ENCODE peak calls at places on chromosome 2, in ten cellular contexts. R, S, B, P, I, D, M, V, G and L are unnamed samples.

GRCh38 chr2:153477096-153477555 is 1.4 kb downstream of the RPRM start:
- DNase-seq in R (no peak), S (no peak), B (no peak), P (no peak), I (no peak), D (peak), M (no peak), V (no peak), G (peak), L (no peak)

GRCh38 chr2:95347681-95348608 is 50.8 kb downstream of the KCNIP3 start:
- DNase-seq in R (no peak), S (no peak), B (no peak), P (peak), I (no peak), D (no peak), M (no peak), V (no peak), G (no peak), L (peak)

GRCh38 chr2:195633573-195633870 is 23.5 kb upstream of the SLC39A10 start:
- DNase-seq in R (no peak), S (no peak), B (no peak), P (no peak), I (no peak), D (no peak), M (no peak), V (no peak), G (no peak), L (no peak)

GRCh38 chr2:3449106-3449505 is 69.6 kb downstream of the TRAPPC12 start:
- DNase-seq in R (no peak), S (no peak), B (no peak), P (no peak), I (no peak), D (no peak), M (peak), V (no peak), G (peak), L (no peak)

GRCh38 chr2:43225093-43225787 is 1.2 kb downstream of the ZFP36L2 start:
- DNase-seq in R (no peak), S (peak), B (peak), P (peak), I (no peak), D (peak), M (peak), V (peak), G (peak), L (peak)

GRCh38 chr2:159904565-159905281 is 106.7 kb upstream of the CD302 start:
- DNase-seq in R (no peak), S (no peak), B (peak), P (peak), I (peak), D (peak), M (peak), V (no peak), G (peak), L (peak)

GRCh38 chr2:19336781-19337180 is 21.6 kb downstream of the OSR1 start:
- DNase-seq in R (no peak), S (no peak), B (no peak), P (no peak), I (no peak), D (no peak), M (no peak), V (no peak), G (no peak), L (no peak)

GRCh38 chr2:132608222-132608795 is 61.7 kb downstream of the LYPD1 start:
- DNase-seq in R (no peak), S (no peak), B (no peak), P (no peak), I (no peak), D (no peak), M (no peak), V (no peak), G (no peak), L (no peak)

GRCh38 chr2:169049142-169049541 is 18.0 kb upstream of the ABCB11 start:
- DNase-seq in R (no peak), S (no peak), B (no peak), P (no peak), I (no peak), D (no peak), M (no peak), V (no peak), G (no peak), L (no peak)

GRCh38 chr2:39377226-39377939 is 59.7 kb downstream of the MAP4K3 start:
- DNase-seq in R (no peak), S (no peak), B (peak), P (no peak), I (no peak), D (no peak), M (no peak), V (peak), G (peak), L (no peak)

GRCh38 chr2:53131416-53131815 is 636.2 kb upstream of the CHAC2 start:
- DNase-seq in R (peak), S (peak), B (no peak), P (no peak), I (peak), D (no peak), M (peak), V (peak), G (peak), L (no peak)

GRCh38 chr2:32009479-32010256 is 1.1 kb downstream of the MEMO1 start:
- DNase-seq in R (no peak), S (no peak), B (peak), P (peak), I (peak), D (peak), M (peak), V (peak), G (peak), L (peak)

GRCh38 chr2:174972924-174973323 is 32.3 kb downstream of the CHN1 start:
- DNase-seq in R (no peak), S (peak), B (no peak), P (no peak), I (no peak), D (no peak), M (peak), V (peak), G (peak), L (no peak)

GRCh38 chr2:88061295-88061694 is 5.7 kb upstream of the KRCC1 start:
- DNase-seq in R (no peak), S (no peak), B (no peak), P (no peak), I (no peak), D (no peak), M (no peak), V (no peak), G (no peak), L (no peak)

GRCh38 chr2:215396595-215397313 is 39.1 kb downstream of the FN1 start:
- DNase-seq in R (no peak), S (peak), B (no peak), P (no peak), I (no peak), D (no peak), M (peak), V (peak), G (peak), L (no peak)

GRCh38 chr2:187365315-187365714 is 82.7 kb downstream of the CALCRL start:
- DNase-seq in R (no peak), S (no peak), B (no peak), P (no peak), I (no peak), D (no peak), M (no peak), V (no peak), G (no peak), L (no peak)

GRCh38 chr2:41806286-41806685 is 241.5 kb upstream of the PKDCC start:
- DNase-seq in R (no peak), S (no peak), B (no peak), P (no peak), I (no peak), D (no peak), M (no peak), V (no peak), G (no peak), L (no peak)
- TF ChIP-seq CTCF in R (peak), S (no peak), B (no peak), P (no peak), I (no peak), D (no peak), M (no peak), V (no peak), G (no peak), L (peak)

DNA sequence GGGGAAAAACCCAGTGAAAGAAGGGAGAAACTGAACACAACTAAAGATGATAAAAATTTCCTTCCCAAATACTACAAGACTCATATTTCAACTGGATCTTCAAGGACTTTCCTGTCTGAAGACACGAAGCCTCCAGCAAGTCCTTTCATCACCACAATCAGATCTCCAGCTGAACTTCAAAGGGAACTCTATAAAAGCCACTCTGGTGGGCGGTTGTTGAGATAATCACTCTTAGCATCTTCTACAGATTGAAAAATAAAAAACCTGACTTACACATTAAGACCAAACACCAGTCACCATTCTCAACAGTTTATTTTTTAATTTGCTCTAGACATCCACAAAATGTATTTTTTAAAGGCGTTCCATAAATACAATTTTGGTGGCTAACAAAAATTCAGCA is 4.4 kb downstream of the REV1 start:
- DNase-seq in R (no peak), S (no peak), B (no peak), P (no peak), I (no peak), D (no peak), M (no peak), V (no peak), G (no peak), L (no peak)
- TF ChIP-seq CTCF in R (no peak), S (no peak), B (no peak), P (no peak), I (no peak), D (no peak), M (no peak), V (no peak), G (no peak), L (no peak)

DNA sequence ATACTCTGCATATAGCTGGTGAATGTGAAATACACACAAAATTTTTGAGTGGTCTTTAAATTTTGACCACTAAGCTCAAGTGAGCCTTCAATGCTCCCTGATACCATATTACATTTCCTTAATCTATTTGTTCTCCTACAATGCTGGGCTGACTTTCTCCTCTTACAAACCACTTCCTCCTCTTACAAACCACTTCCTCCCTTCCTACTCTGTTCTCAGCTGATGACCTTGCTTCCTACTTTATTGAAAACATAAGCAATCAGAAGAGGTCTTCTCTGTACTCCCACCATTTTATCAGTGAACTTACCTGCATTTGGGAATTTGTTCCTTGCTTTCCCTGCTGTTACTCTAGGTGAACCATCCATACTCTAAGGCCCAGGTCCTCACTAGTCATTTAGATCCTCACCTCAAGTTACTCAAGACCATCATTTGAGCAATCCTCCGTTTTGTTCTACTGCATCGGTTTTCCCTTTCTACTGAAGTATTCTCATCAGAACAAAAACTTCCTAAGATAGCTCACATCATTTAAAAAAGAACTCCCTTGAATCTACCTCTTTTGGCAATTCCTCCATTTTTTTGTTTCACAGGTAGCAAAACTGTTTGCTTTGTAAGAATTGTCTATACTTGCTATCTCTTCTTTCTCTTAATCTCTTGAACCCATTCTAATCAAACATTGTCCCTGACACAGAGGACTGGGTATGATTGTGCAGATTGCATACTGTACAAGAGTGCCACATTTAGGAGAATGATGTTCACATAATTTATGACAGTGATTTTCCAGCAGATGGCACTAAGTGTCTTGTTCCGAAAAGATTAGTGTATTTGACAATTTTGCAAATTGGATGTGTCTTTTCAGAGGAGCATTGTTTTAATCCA is 96.5 kb downstream of the EPB41L5 start:
- DNase-seq in R (peak), S (peak), B (no peak), P (no peak), I (peak), D (no peak), M (peak), V (peak), G (peak), L (no peak)
- TF ChIP-seq CTCF in R (peak), S (peak), B (peak), P (no peak), I (peak), D (peak), M (peak), V (peak), G (peak), L (peak)

GRCh38 chr2:71455011-71455740 is 1.8 kb downstream of the DYSF start:
- DNase-seq in R (no peak), S (no peak), B (no peak), P (no peak), I (no peak), D (no peak), M (no peak), V (no peak), G (no peak), L (no peak)
- TF ChIP-seq CTCF in R (no peak), S (peak), B (no peak), P (no peak), I (no peak), D (no peak), M (no peak), V (no peak), G (no peak), L (no peak)

DNA sequence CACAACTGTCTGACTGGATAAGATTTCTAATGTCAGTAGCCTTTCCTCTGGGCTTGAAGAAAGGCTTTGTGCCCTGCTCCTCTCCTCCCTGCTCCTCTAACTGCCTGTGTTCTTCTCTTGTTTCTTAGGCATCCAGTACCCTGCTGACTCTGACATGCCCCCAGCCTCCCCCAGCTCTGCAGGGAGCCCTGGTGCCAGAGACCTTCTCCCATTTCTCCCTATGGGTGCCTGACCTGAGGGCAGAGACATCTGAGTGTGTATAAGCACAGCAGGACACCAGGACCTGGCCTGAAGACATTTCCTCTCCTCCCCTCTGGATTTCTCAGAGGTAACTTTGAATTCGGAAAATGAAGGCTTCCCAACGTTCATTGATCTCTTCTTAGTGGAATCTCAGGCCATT is 23.6 kb downstream of the RNF144A start:
- DNase-seq in R (no peak), S (no peak), B (no peak), P (no peak), I (no peak), D (no peak), M (no peak), V (no peak), G (no peak), L (no peak)
- TF ChIP-seq CTCF in R (no peak), S (no peak), B (no peak), P (no peak), I (no peak), D (no peak), M (no peak), V (no peak), G (no peak), L (no peak)

GRCh38 chr2:69167469-69167822 is 154.5 kb downstream of the ANTXR1 start:
- DNase-seq in R (no peak), S (no peak), B (no peak), P (no peak), I (no peak), D (no peak), M (no peak), V (no peak), G (no peak), L (no peak)
- TF ChIP-seq CTCF in R (no peak), S (no peak), B (no peak), P (no peak), I (no peak), D (no peak), M (no peak), V (no peak), G (no peak), L (no peak)

DNA sequence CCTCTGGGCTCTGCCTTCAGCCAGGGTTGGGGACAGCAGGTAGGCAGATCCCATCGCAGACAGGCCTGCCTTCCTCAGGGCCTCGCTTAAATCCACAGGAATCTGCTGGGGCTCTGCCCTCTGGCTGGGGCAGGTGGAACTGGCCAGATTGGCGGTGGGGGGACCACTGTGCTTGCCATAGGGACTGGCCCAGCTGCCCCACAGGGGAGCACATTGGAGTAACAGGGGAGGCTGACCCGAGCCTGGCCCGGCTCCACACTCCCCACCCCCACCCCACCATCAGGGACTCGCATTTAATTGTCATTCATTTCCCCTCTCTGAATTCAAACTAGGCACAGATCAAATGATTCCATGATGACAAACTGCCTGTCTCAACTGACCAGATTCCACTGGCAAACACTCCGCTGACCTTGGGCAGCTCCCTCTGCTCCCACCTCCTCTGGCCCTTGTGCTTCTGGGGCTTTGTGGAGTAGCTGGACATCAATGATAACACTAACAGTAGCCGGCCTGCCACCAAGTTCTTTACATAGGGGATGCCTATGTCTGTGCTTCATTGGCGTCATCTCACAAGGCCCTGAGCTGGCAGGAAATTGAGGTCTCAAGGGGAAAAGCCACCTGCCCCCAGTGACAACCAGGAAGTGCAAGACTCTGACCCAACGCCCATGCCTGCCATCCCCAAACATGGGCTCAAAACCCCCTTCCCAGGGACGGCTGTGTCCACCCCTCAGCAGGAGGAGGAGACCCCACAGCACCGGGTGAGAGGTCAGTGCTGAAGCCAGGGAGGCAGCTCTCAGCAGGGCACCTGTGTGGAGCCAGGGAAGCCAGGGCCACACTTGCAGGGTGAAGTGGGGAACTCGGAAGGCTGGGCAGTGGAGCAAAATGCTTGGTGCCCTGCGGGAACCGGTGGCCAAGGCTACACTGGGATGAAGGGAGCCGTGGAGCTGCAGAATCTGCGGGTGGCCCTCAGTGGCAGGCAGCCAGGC is 2.1 kb upstream of the B3GNT7 start:
- DNase-seq in R (no peak), S (no peak), B (peak), P (no peak), I (no peak), D (peak), M (no peak), V (no peak), G (no peak), L (no peak)
- TF ChIP-seq CTCF in R (peak), S (peak), B (no peak), P (no peak), I (no peak), D (peak), M (peak), V (peak), G (peak), L (peak)

GRCh38 chr2:240519396-240520142 is 38.2 kb downstream of the ANKMY1 start:
- DNase-seq in R (no peak), S (peak), B (no peak), P (no peak), I (no peak), D (no peak), M (peak), V (peak), G (peak), L (peak)

GRCh38 chr2:240522406-240522805 is 35.4 kb downstream of the ANKMY1 start:
- DNase-seq in R (no peak), S (no peak), B (no peak), P (no peak), I (no peak), D (no peak), M (no peak), V (no peak), G (no peak), L (peak)

GRCh38 chr2:240520974-240521350 is 36.8 kb downstream of the ANKMY1 start:
- DNase-seq in R (no peak), S (no peak), B (no peak), P (no peak), I (no peak), D (no peak), M (no peak), V (no peak), G (no peak), L (peak)

GRCh38 chr2:240518981-240519380 is 38.8 kb downstream of the ANKMY1 start:
- DNase-seq in R (no peak), S (no peak), B (no peak), P (no peak), I (no peak), D (no peak), M (no peak), V (no peak), G (no peak), L (peak)

DNA sequence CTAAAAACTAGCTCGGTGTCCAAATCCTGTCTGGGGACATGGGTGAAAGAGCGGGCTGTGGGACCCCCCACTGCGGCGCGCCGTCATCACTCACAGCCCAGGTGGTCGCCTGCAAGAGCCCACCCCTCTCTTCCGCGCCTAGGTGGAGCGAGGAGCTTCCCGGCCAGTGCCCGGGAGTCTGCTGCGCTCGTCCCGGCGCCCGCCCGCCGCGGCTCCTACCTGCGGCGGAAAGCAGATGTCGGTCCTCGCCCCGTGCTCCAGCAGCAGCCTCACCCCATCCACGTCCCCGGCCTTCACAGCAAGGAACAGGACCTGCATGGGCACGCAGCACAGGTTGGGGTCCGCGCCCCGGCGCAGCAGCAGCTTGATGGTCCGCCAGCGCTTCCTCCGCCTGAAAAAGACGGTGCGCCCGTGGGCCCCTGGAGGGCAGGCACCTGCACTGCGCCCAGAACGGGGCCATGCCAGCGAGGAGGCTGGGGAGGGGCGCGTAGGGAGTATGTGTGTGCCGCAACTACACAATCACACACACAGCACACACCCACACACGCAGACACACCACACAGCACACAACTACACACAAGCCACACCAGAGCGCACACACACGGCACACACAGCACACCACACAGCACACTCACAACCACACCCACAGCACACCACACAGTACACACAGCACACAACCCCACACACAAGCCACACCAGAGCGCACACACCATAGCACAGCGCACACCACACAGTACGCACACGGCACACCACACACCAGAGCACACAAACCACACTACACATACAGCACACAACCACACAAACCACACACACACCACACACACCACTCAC is 37.4 kb downstream of the ANKMY1 start:
- DNase-seq in R (no peak), S (no peak), B (peak), P (no peak), I (no peak), D (no peak), M (no peak), V (no peak), G (no peak), L (peak)
- TF ChIP-seq CTCF in R (no peak), S (peak), B (no peak), P (no peak), I (no peak), D (no peak), M (no peak), V (no peak), G (no peak), L (no peak)

GRCh38 chr2:64019083-64019974 is at the start of gene VPS54:
- DNase-seq in R (peak), S (peak), B (peak), P (peak), I (peak), D (peak), M (peak), V (peak), G (peak), L (peak)
- TF ChIP-seq CTCF in R (no peak), S (no peak), B (no peak), P (no peak), I (no peak), D (no peak), M (no peak), V (no peak), G (no peak), L (no peak)